ENCODE peak calls at places on chromosomes 13 and 19, in four cellular contexts. One of them, this sample, is unnamed.

GRCh38 chr19:56189785-56190184 is 7.8 kb downstream of the ZSCAN5B start:
- DNase-seq in K562: no peak
- DNase-seq in GM12892: no peak
- DNase-seq in HepG2: no peak
- DNase-seq in this sample: no peak

GRCh38 chr19:49983645-49984229 is 22.8 kb upstream of the SIGLEC11 start:
- DNase-seq in HepG2: peak; percentile 58
- DNase-seq in GM12892: peak; percentile 61
- DNase-seq in K562: peak; percentile 78
- DNase-seq in this sample: peak; percentile 68

GRCh38 chr19:4094761-4095487 is 28.2 kb upstream of the ZBTB7A start:
- DNase-seq in HepG2: no peak
- DNase-seq in K562: no peak
- DNase-seq in GM12892: no peak
- DNase-seq in this sample: no peak

GRCh38 chr19:13859361-13859880 is 17.5 kb upstream of the NANOS3 start:
- DNase-seq in K562: no peak
- DNase-seq in HepG2: no peak
- DNase-seq in GM12892: no peak
- DNase-seq in this sample: no peak

GRCh38 chr13:47298506-47298905 is 401.7 kb upstream of the HTR2A start:
- DNase-seq in HepG2: no peak
- DNase-seq in GM12892: no peak
- DNase-seq in K562: no peak
- DNase-seq in this sample: no peak

GRCh38 chr19:20423381-20424207 is 142.0 kb downstream of the ZNF737 start:
- DNase-seq in K562: no peak
- DNase-seq in HepG2: no peak
- DNase-seq in GM12892: no peak
- DNase-seq in this sample: no peak

GRCh38 chr19:9847087-9847671 is 12.1 kb downstream of the PIN1 start:
- DNase-seq in GM12892: no peak
- DNase-seq in K562: peak; percentile 80
- DNase-seq in HepG2: peak; percentile 23
- DNase-seq in this sample: no peak

GRCh38 chr19:17348700-17349099 is 11.3 kb downstream of the GTPBP3 start:
- DNase-seq in HepG2: peak; percentile 42
- DNase-seq in K562: no peak
- DNase-seq in GM12892: no peak
- DNase-seq in this sample: no peak

GRCh38 chr13:36549771-36550170 is 117.5 kb downstream of the CCNA1 start:
- DNase-seq in HepG2: no peak
- DNase-seq in GM12892: no peak
- DNase-seq in K562: no peak
- DNase-seq in this sample: no peak

GRCh38 chr13:20126460-20127262 is 34.2 kb downstream of the GJA3 start:
- DNase-seq in HepG2: no peak
- DNase-seq in K562: no peak
- DNase-seq in GM12892: no peak
- DNase-seq in this sample: no peak

GRCh38 chr19:16293133-16294085 is 31.2 kb upstream of the KLF2 start:
- DNase-seq in GM12892: no peak
- DNase-seq in HepG2: no peak
- DNase-seq in K562: peak; percentile 42
- DNase-seq in this sample: no peak

GRCh38 chr13:111564657-111565056 is 244.2 kb downstream of the TEX29 start:
- DNase-seq in GM12892: no peak
- DNase-seq in K562: no peak
- DNase-seq in HepG2: no peak
- DNase-seq in this sample: no peak

GRCh38 chr13:50075619-50076097 is 60.4 kb downstream of the KCNRG start:
- DNase-seq in K562: no peak
- DNase-seq in HepG2: no peak
- DNase-seq in GM12892: no peak
- DNase-seq in this sample: no peak

GRCh38 chr13:26759156-26759906 is 1.3 kb downstream of the GPR12 start:
- DNase-seq in K562: no peak
- DNase-seq in HepG2: no peak
- DNase-seq in GM12892: no peak
- DNase-seq in this sample: no peak

GRCh38 chr13:20301391-20302071 is 69.4 kb upstream of the GJB6 start:
- DNase-seq in HepG2: no peak
- DNase-seq in GM12892: no peak
- DNase-seq in K562: no peak
- DNase-seq in this sample: no peak

GRCh38 chr13:35648109-35648508 is 171.6 kb upstream of the MAB21L1 start:
- DNase-seq in HepG2: no peak
- DNase-seq in GM12892: no peak
- DNase-seq in K562: no peak
- DNase-seq in this sample: no peak

GRCh38 chr13:77519808-77520207 is 15.7 kb upstream of the SCEL start:
- DNase-seq in GM12892: no peak
- DNase-seq in HepG2: no peak
- DNase-seq in K562: no peak
- DNase-seq in this sample: no peak

GRCh38 chr13:77521194-77521593 is 14.3 kb upstream of the SCEL start:
- DNase-seq in K562: no peak
- DNase-seq in HepG2: no peak
- DNase-seq in GM12892: no peak
- DNase-seq in this sample: no peak

GRCh38 chr13:77522444-77522843 is 13.1 kb upstream of the SCEL start:
- DNase-seq in GM12892: no peak
- DNase-seq in K562: no peak
- DNase-seq in HepG2: no peak
- DNase-seq in this sample: no peak

GRCh38 chr13:77523386-77523785 is 12.1 kb upstream of the SCEL start:
- DNase-seq in GM12892: no peak
- DNase-seq in HepG2: no peak
- DNase-seq in K562: no peak
- DNase-seq in this sample: no peak

DNA sequence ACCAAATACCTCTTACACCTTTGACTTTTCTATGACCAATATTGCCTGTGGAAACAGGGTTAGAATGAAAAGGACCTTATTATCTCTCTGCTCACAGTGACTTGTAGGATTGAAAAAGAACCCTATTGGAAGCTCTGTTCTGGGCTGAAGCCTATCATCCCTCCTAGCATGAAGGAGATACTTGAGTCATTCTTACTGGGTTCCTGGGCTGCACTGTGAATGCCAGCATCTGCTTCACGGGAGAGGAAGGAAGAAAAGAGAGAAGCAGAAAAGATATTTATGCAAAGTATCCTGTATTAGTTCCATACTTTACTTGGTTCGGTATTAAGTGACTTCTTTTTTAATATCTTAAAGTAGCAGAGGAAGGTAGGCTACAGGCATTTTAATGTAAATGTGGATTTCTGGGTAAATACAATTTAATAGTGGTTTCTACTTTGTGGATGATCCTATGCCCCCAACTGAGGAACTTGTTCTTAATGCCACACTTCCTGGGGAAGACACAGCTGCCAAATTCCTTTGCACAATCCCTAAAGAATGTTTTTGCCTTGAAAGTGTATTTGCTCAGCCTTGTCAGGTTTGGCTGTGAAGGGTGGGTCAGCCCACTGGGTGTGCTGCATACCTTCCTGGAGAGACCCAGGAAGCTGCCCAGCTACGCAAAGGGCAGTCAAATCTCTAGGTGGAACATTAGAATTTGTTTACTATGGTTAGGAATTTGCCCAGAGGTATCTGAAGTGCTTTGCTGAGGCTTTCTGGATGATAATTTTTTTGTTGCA is 13.7 kb upstream of the SCEL start:
- DNase-seq in HepG2: no peak
- DNase-seq in K562: no peak
- DNase-seq in GM12892: no peak
- DNase-seq in this sample: no peak
- TF ChIP-seq TAF1 in HepG2: no peak
- TF ChIP-seq TAF1 in K562: no peak
- TF ChIP-seq TAF1 in GM12892: no peak
- TF ChIP-seq TAF1 in this sample: no peak

DNA sequence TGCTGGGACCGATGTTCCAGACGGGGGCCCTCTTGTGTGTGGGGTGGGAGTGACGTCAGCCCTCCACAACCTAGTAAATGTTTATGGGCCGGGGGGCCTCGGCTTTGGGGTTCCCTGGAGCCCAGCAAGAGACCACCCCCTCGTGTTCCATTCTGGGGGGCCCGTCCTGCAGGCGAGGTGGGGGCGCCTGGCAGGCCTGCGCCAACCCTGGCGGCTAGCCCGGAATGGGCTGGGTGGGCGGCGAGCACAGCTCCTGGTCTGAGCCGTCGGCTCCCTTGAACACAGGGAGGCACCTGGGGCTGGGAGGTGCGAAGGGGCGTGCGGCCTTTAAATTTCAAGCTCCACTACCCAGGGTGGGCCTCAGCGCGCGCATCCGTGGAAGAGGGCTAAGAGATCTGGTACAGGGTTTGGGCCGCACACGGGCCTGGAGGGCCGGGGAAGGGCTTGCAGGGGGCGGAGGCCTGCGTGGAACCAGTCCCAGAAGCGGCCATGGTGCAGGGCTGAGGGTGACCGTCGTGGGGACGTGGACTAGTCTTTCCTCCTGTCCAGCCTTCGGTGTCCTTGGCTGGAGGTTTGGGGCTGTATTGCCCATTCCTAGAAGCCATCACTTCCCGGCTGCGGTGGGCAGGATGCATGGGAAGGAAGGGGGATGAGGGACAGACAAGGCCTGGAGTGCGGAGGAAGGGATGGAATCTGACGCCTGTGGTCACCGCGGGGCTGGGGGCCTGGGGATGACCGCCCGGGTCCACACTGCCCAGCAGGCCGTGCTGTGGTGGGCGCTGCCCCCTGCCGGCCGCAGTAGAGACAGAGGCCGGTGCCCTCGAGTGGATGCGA is 11.4 kb downstream of the NDUFA11 start:
- DNase-seq in HepG2: no peak
- DNase-seq in GM12892: no peak
- DNase-seq in K562: peak; percentile 69
- DNase-seq in this sample: no peak
- TF ChIP-seq TAF1 in HepG2: no peak
- TF ChIP-seq TAF1 in GM12892: no peak
- TF ChIP-seq TAF1 in K562: no peak
- TF ChIP-seq TAF1 in this sample: no peak

GRCh38 chr19:19404879-19405860 is at the start of gene GATAD2A:
- DNase-seq in HepG2: peak; percentile 75
- DNase-seq in GM12892: peak; percentile 77
- DNase-seq in K562: peak; percentile 94
- DNase-seq in this sample: peak; percentile 74

GRCh38 chr19:19405919-19406877 is 723 bp downstream of the GATAD2A start:
- DNase-seq in HepG2: no peak
- DNase-seq in K562: peak; percentile 67
- DNase-seq in GM12892: no peak
- DNase-seq in this sample: no peak

GRCh38 chr19:19402656-19403372 is 2.7 kb upstream of the GATAD2A start:
- DNase-seq in GM12892: no peak
- DNase-seq in K562: no peak
- DNase-seq in HepG2: no peak
- DNase-seq in this sample: no peak

GRCh38 chr19:19399733-19400438 is 5.6 kb upstream of the GATAD2A start:
- DNase-seq in HepG2: no peak
- DNase-seq in K562: no peak
- DNase-seq in GM12892: no peak
- DNase-seq in this sample: no peak

DNA sequence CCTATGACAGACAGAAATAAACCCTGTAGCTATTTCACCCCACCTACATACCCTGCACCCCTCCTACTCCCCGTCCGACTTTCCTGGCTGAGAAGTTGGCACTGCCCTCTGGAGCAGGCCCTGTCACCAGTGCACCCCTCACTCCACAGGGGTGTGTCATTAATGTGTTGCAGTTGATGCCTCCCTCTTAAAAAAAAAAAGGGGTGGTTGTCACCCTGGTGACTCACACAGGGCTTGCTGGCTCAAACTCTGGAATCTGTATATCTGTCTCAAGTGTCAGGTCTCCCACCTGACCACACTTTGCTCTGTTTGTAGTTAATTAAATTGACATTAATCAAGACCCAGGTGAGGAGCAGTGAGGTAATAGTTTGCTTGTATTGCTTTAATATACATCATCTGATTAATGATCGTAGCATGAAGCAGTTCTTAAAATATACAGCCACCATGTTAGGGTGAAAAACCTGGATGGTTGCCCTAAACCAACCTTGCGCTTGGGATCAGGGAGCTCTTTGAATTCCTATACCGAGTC is 2.0 kb upstream of the GATAD2A start:
- DNase-seq in K562: no peak
- DNase-seq in GM12892: no peak
- DNase-seq in HepG2: no peak
- DNase-seq in this sample: no peak
- TF ChIP-seq TAF1 in K562: no peak
- TF ChIP-seq TAF1 in GM12892: no peak
- TF ChIP-seq TAF1 in HepG2: no peak
- TF ChIP-seq TAF1 in this sample: no peak

GRCh38 chr13:96821971-96822370 is 172.3 kb downstream of the OXGR1 start:
- DNase-seq in HepG2: no peak
- DNase-seq in GM12892: no peak
- DNase-seq in K562: no peak
- DNase-seq in this sample: no peak

GRCh38 chr13:96819375-96819774 is 174.9 kb downstream of the OXGR1 start:
- DNase-seq in K562: no peak
- DNase-seq in HepG2: no peak
- DNase-seq in GM12892: no peak
- DNase-seq in this sample: no peak

GRCh38 chr13:96821381-96821780 is 172.9 kb downstream of the OXGR1 start:
- DNase-seq in GM12892: no peak
- DNase-seq in HepG2: no peak
- DNase-seq in K562: no peak
- DNase-seq in this sample: no peak

GRCh38 chr13:96822900-96823299 is 171.4 kb downstream of the OXGR1 start:
- DNase-seq in HepG2: peak; percentile 50
- DNase-seq in GM12892: no peak
- DNase-seq in K562: peak; percentile 12
- DNase-seq in this sample: no peak

GRCh38 chr13:96824110-96824509 is 170.2 kb downstream of the OXGR1 start:
- DNase-seq in GM12892: no peak
- DNase-seq in HepG2: no peak
- DNase-seq in K562: no peak
- DNase-seq in this sample: no peak
- TF ChIP-seq TAF1 in GM12892: no peak
- TF ChIP-seq TAF1 in HepG2: no peak
- TF ChIP-seq TAF1 in K562: no peak
- TF ChIP-seq TAF1 in this sample: no peak

DNA sequence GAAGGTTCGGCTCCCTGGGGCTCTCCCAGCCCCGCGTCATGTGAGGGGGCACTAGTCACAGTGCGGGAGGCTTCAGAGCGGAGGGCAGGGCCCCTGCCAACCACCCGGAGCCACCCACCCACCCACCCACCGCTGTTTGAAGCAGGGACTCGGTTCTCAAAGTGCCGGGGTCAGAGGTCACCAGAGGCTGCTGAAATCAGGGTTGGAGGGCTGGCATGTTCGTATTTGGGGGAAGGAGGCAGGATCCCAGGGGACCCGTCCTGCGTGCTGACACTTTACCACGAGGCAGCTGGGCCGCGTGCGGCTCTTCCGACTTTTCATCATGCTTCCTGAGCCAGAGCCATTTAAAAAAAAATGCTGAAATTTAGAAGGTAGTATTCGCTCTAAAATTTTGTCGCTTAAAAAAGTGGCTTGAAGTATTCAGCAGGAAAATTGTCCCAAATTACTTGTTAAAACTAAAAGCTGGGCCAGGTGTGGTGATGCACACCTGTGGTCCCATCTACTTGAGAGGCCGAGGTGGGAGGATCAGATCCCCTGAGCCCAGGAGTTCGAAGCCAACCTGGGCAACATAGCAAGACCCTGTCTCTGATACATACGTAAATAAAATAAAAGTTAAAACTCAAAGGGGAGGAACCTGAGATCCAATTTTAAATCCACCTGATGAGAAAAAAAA is 21.2 kb downstream of the ATP11A start:
- DNase-seq in GM12892: no peak
- DNase-seq in K562: no peak
- DNase-seq in HepG2: no peak
- DNase-seq in this sample: no peak
- TF ChIP-seq TAF1 in GM12892: no peak
- TF ChIP-seq TAF1 in K562: no peak
- TF ChIP-seq TAF1 in HepG2: no peak
- TF ChIP-seq TAF1 in this sample: no peak

This sample was measured in GM12891.